ENCODE peak calls at places on chromosomes 16 and 17, in five cellular contexts. One of them, this sample, is unnamed. For H3K4me1, the result is how much of the 10 kb centered on the place peaks cover.

GRCh38 chr16:88691924-88692560 is 5.7 kb upstream of the SNAI3 start:
- DNase-seq in lower lobe of right lung: peak
- DNase-seq in tibial nerve: no peak
- DNase-seq in mucosa of descending colon: peak
- DNase-seq in heart left ventricle: no peak
- DNase-seq in this sample: no peak

GRCh38 chr16:21218135-21218534 is 6.8 kb upstream of the ZP2 start:
- DNase-seq in lower lobe of right lung: no peak
- DNase-seq in tibial nerve: no peak
- DNase-seq in heart left ventricle: no peak
- DNase-seq in mucosa of descending colon: no peak
- DNase-seq in this sample: peak

GRCh38 chr16:27238016-27238587 is 30.5 kb downstream of the NSMCE1 start:
- DNase-seq in lower lobe of right lung: peak
- DNase-seq in tibial nerve: no peak
- DNase-seq in mucosa of descending colon: peak
- DNase-seq in heart left ventricle: peak
- DNase-seq in this sample: no peak

GRCh38 chr16:50268352-50268751 is 2.0 kb downstream of the ADCY7 start:
- DNase-seq in mucosa of descending colon: peak
- DNase-seq in heart left ventricle: no peak
- DNase-seq in lower lobe of right lung: no peak
- DNase-seq in tibial nerve: no peak
- DNase-seq in this sample: no peak

GRCh38 chr17:69669441-69670178 is 255.1 kb downstream of the MAP2K6 start:
- DNase-seq in tibial nerve: no peak
- DNase-seq in heart left ventricle: no peak
- DNase-seq in mucosa of descending colon: no peak
- DNase-seq in lower lobe of right lung: no peak
- DNase-seq in this sample: no peak

GRCh38 chr16:4261557-4262172 is 11.2 kb downstream of the TFAP4 start:
- DNase-seq in heart left ventricle: no peak
- DNase-seq in mucosa of descending colon: peak
- DNase-seq in tibial nerve: no peak
- DNase-seq in lower lobe of right lung: no peak
- DNase-seq in this sample: peak

GRCh38 chr17:27756467-27757371 is 43.6 kb downstream of the NOS2 start:
- DNase-seq in tibial nerve: no peak
- DNase-seq in lower lobe of right lung: no peak
- DNase-seq in mucosa of descending colon: peak
- DNase-seq in heart left ventricle: no peak
- DNase-seq in this sample: peak

GRCh38 chr16:21646091-21646490 is 6.3 kb downstream of the IGSF6 start:
- DNase-seq in lower lobe of right lung: no peak
- DNase-seq in heart left ventricle: no peak
- DNase-seq in mucosa of descending colon: no peak
- DNase-seq in tibial nerve: no peak
- DNase-seq in this sample: no peak

GRCh38 chr16:62540496-62540895 is 504.3 kb upstream of the CDH8 start:
- DNase-seq in tibial nerve: no peak
- DNase-seq in lower lobe of right lung: no peak
- DNase-seq in heart left ventricle: no peak
- DNase-seq in mucosa of descending colon: no peak
- DNase-seq in this sample: no peak

GRCh38 chr17:81306491-81306890 is 11.4 kb upstream of the SLC38A10 start:
- DNase-seq in heart left ventricle: no peak
- DNase-seq in mucosa of descending colon: no peak
- DNase-seq in lower lobe of right lung: no peak
- DNase-seq in tibial nerve: no peak
- DNase-seq in this sample: no peak

GRCh38 chr17:67183531-67183930 is 61.5 kb downstream of the HELZ start:
- DNase-seq in heart left ventricle: no peak
- DNase-seq in lower lobe of right lung: no peak
- DNase-seq in tibial nerve: no peak
- DNase-seq in mucosa of descending colon: no peak
- DNase-seq in this sample: no peak

GRCh38 chr16:24075929-24076716 is 180.0 kb upstream of the CACNG3 start:
- DNase-seq in lower lobe of right lung: no peak
- DNase-seq in mucosa of descending colon: no peak
- DNase-seq in tibial nerve: no peak
- DNase-seq in heart left ventricle: no peak
- DNase-seq in this sample: no peak

GRCh38 chr16:53061256-53061655 is 6.5 kb downstream of the CHD9 start:
- DNase-seq in lower lobe of right lung: no peak
- DNase-seq in tibial nerve: no peak
- DNase-seq in heart left ventricle: no peak
- DNase-seq in mucosa of descending colon: no peak
- DNase-seq in this sample: no peak

GRCh38 chr17:75738218-75738802 is 17.1 kb downstream of the ITGB4 start:
- DNase-seq in mucosa of descending colon: no peak
- DNase-seq in lower lobe of right lung: peak
- DNase-seq in tibial nerve: no peak
- DNase-seq in heart left ventricle: no peak
- DNase-seq in this sample: no peak

GRCh38 chr17:38918129-38918913 is 7.1 kb upstream of the LASP1NB start:
- DNase-seq in mucosa of descending colon: no peak
- DNase-seq in tibial nerve: no peak
- DNase-seq in heart left ventricle: no peak
- DNase-seq in lower lobe of right lung: no peak
- DNase-seq in this sample: no peak

GRCh38 chr17:80964231-80964856 is 27.3 kb upstream of the CHMP6 start:
- DNase-seq in mucosa of descending colon: no peak
- DNase-seq in heart left ventricle: no peak
- DNase-seq in lower lobe of right lung: no peak
- DNase-seq in tibial nerve: no peak
- DNase-seq in this sample: no peak

GRCh38 chr17:38369124-38369886 is 17.7 kb downstream of the SOCS7 start:
- DNase-seq in lower lobe of right lung: no peak
- DNase-seq in mucosa of descending colon: no peak
- DNase-seq in tibial nerve: no peak
- DNase-seq in heart left ventricle: no peak
- DNase-seq in this sample: no peak

GRCh38 chr16:75105306-75106061 is 11.1 kb downstream of the LDHD start:
- DNase-seq in heart left ventricle: peak
- DNase-seq in mucosa of descending colon: no peak
- DNase-seq in lower lobe of right lung: peak
- DNase-seq in tibial nerve: no peak
- DNase-seq in this sample: no peak

GRCh38 chr16:88769617-88770458 is 15.2 kb downstream of the PIEZO1 start:
- DNase-seq in lower lobe of right lung: peak
- DNase-seq in tibial nerve: no peak
- DNase-seq in heart left ventricle: no peak
- DNase-seq in mucosa of descending colon: peak
- DNase-seq in this sample: peak

GRCh38 chr16:25298165-25298872 is 40.7 kb upstream of the ZKSCAN2 start:
- DNase-seq in mucosa of descending colon: no peak
- DNase-seq in heart left ventricle: no peak
- DNase-seq in tibial nerve: no peak
- DNase-seq in lower lobe of right lung: no peak
- DNase-seq in this sample: no peak

GRCh38 chr17:57757735-57758134 is 12.6 kb upstream of the CCDC182 start:
- DNase-seq in heart left ventricle: no peak
- DNase-seq in tibial nerve: no peak
- DNase-seq in mucosa of descending colon: no peak
- DNase-seq in lower lobe of right lung: no peak
- DNase-seq in this sample: no peak

GRCh38 chr16:23321206-23321875 is 19.2 kb downstream of the SCNN1B start:
- DNase-seq in lower lobe of right lung: no peak
- DNase-seq in mucosa of descending colon: peak
- DNase-seq in heart left ventricle: no peak
- DNase-seq in tibial nerve: no peak
- DNase-seq in this sample: no peak

GRCh38 chr16:10749680-10750035 is 6.0 kb downstream of the NUBP1 start:
- DNase-seq in tibial nerve: no peak
- DNase-seq in lower lobe of right lung: no peak
- DNase-seq in heart left ventricle: no peak
- DNase-seq in mucosa of descending colon: no peak
- DNase-seq in this sample: no peak

GRCh38 chr16:86052926-86053325 is 154.0 kb downstream of the IRF8 start:
- DNase-seq in lower lobe of right lung: no peak
- DNase-seq in heart left ventricle: no peak
- DNase-seq in mucosa of descending colon: no peak
- DNase-seq in tibial nerve: no peak
- DNase-seq in this sample: no peak

GRCh38 chr17:81054308-81054707 is 19.4 kb downstream of the BAIAP2 start:
- DNase-seq in mucosa of descending colon: no peak
- DNase-seq in lower lobe of right lung: no peak
- DNase-seq in heart left ventricle: no peak
- DNase-seq in tibial nerve: no peak
- DNase-seq in this sample: no peak

DNA sequence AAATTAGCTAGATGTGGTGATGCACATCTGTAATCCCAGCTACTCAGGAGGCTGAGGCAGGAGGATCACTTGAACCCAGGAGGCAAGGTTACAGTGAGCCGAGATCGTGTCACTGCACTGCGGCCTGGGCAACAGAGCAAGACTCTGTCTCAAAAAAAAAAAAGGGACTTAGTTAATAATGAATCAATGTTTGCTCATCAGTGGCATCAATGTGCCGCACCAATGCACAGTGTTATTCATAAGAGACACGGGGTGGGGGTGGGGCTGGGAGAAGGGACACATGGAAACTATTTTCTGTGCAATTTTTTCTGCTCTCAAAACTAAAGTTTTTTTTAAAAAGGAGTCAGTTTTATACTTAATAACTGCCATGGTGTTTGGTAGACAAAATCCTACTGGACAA is 6.8 kb upstream of the ATP2C2 start:
- DNase-seq in mucosa of descending colon: no peak
- DNase-seq in heart left ventricle: no peak
- DNase-seq in lower lobe of right lung: no peak
- DNase-seq in tibial nerve: no peak
- DNase-seq in this sample: no peak
- H3K4me1 ChIP-seq in mucosa of descending colon: under half
- H3K4me1 ChIP-seq in heart left ventricle: under half
- H3K4me1 ChIP-seq in lower lobe of right lung: under half
- H3K4me1 ChIP-seq in tibial nerve: under half
- H3K4me1 ChIP-seq in this sample: under half

DNA sequence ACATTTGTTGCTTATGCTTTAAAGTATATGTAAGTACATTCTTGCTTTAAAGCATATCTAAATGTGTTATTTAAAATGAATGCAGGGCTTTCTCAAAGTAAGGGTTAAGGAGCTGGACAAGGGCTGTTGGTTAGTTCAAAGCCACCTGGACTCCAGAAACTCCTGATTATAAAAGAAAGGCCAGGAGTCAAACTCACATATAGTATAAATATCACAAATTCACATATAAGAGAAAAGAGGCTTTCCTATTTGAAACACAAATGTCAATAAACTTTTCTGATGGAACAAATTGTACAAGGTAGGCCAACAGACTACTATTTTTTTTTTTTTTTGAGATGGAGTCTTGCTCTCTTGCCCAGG is 84.5 kb upstream of the CORO6 start:
- DNase-seq in mucosa of descending colon: no peak
- DNase-seq in tibial nerve: no peak
- DNase-seq in lower lobe of right lung: no peak
- DNase-seq in heart left ventricle: no peak
- DNase-seq in this sample: no peak
- H3K4me1 ChIP-seq in mucosa of descending colon: under half
- H3K4me1 ChIP-seq in tibial nerve: under half
- H3K4me1 ChIP-seq in lower lobe of right lung: half or more
- H3K4me1 ChIP-seq in heart left ventricle: half or more
- H3K4me1 ChIP-seq in this sample: under half

GRCh38 chr17:59370580-59371299 is 39.3 kb downstream of the YPEL2 start:
- DNase-seq in lower lobe of right lung: no peak
- DNase-seq in mucosa of descending colon: peak
- DNase-seq in heart left ventricle: no peak
- DNase-seq in tibial nerve: no peak
- DNase-seq in this sample: no peak

GRCh38 chr17:59371426-59372099 is 40.1 kb downstream of the YPEL2 start:
- DNase-seq in lower lobe of right lung: no peak
- DNase-seq in mucosa of descending colon: peak
- DNase-seq in tibial nerve: peak
- DNase-seq in heart left ventricle: no peak
- DNase-seq in this sample: no peak

GRCh38 chr17:59373879-59374495 is 42.5 kb downstream of the YPEL2 start:
- DNase-seq in lower lobe of right lung: no peak
- DNase-seq in heart left ventricle: no peak
- DNase-seq in tibial nerve: no peak
- DNase-seq in mucosa of descending colon: no peak
- DNase-seq in this sample: no peak

GRCh38 chr17:59369026-59369724 is 37.7 kb downstream of the YPEL2 start:
- DNase-seq in tibial nerve: no peak
- DNase-seq in mucosa of descending colon: no peak
- DNase-seq in lower lobe of right lung: no peak
- DNase-seq in heart left ventricle: no peak
- DNase-seq in this sample: no peak

DNA sequence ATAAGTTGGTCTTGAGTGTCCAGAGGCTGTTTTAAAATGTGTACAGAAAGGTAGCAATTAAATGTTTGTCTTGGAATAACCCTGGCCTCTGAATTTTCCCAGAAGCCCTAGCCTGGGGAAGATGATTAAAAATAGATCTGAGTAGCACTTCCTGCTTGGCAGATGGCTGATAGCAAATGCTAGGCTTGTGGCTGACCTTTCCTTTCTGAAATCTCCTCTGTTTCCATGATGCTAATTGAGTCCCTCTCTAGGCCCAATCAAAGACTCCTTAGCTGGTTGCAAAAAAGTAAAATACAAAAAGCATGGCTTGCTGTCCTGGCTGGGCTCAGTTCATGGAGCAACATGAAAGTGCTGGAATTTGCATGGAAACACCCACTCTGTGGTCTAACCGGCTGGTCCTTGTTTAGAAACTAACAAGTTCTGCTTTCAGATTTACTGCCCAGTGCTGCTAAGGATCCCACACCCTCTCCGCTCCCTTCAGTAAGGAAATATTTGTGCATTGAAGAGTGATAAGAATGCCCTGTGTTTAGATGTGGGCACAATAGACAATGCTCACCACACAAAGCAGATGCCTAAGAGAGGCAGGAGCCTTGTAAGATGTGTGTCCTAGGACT is 40.8 kb downstream of the YPEL2 start:
- DNase-seq in lower lobe of right lung: no peak
- DNase-seq in tibial nerve: peak
- DNase-seq in mucosa of descending colon: no peak
- DNase-seq in heart left ventricle: peak
- DNase-seq in this sample: no peak
- H3K4me1 ChIP-seq in lower lobe of right lung: half or more
- H3K4me1 ChIP-seq in tibial nerve: half or more
- H3K4me1 ChIP-seq in mucosa of descending colon: half or more
- H3K4me1 ChIP-seq in heart left ventricle: half or more
- H3K4me1 ChIP-seq in this sample: under half

GRCh38 chr17:45155483-45155882 is 6.2 kb upstream of the HEXIM2 start:
- DNase-seq in tibial nerve: no peak
- DNase-seq in mucosa of descending colon: no peak
- DNase-seq in lower lobe of right lung: no peak
- DNase-seq in heart left ventricle: no peak
- DNase-seq in this sample: no peak
- H3K4me1 ChIP-seq in tibial nerve: under half
- H3K4me1 ChIP-seq in mucosa of descending colon: under half
- H3K4me1 ChIP-seq in lower lobe of right lung: half or more
- H3K4me1 ChIP-seq in heart left ventricle: half or more
- H3K4me1 ChIP-seq in this sample: half or more